ENCODE peak calls at places on chromosome 18, in five cellular contexts. D, H, X, I and T are unnamed samples.

GRCh38 chr18:70384181-70384790 is 95.4 kb downstream of the SOCS6 start:
- DNase-seq in D (peak; percentile 72), H (peak; percentile 92), X (no peak), I (no peak), T (no peak)

GRCh38 chr18:31399336-31400032 is 22.9 kb downstream of the DSG4 start:
- DNase-seq in D (peak; percentile 55), H (peak; percentile 83), X (no peak), I (no peak), T (no peak)

GRCh38 chr18:41165625-41166024 is 789.4 kb upstream of the PIK3C3 start:
- DNase-seq in D (no peak), H (no peak), X (no peak), I (no peak), T (no peak)

GRCh38 chr18:3510024-3510423 is 60.1 kb downstream of the TGIF1 start:
- DNase-seq in D (no peak), H (no peak), X (no peak), I (no peak), T (no peak)

GRCh38 chr18:46069524-46069923 is 2.5 kb downstream of the PSTPIP2 start:
- DNase-seq in D (no peak), H (no peak), X (no peak), I (no peak), T (no peak)

GRCh38 chr18:79404567-79404910 is 8.8 kb downstream of the NFATC1 start:
- DNase-seq in D (no peak), H (no peak), X (no peak), I (no peak), T (no peak)

GRCh38 chr18:13235326-13235937 is 16.9 kb downstream of the LDLRAD4 start:
- DNase-seq in D (no peak), H (no peak), X (no peak), I (no peak), T (no peak)

GRCh38 chr18:56650056-56650455 is 1.1 kb upstream of the WDR7 start:
- DNase-seq in D (no peak), H (no peak), X (no peak), I (no peak), T (no peak)

GRCh38 chr18:48342125-48342524 is 67.1 kb downstream of the ZBTB7C start:
- DNase-seq in D (no peak), H (no peak), X (no peak), I (no peak), T (no peak)

GRCh38 chr18:59051470-59052165 is 88.1 kb upstream of the SEC11C start:
- DNase-seq in D (no peak), H (no peak), X (no peak), I (no peak), T (no peak)

GRCh38 chr18:39318462-39318861 is 1752.9 kb upstream of the CELF4 start:
- DNase-seq in D (no peak), H (no peak), X (no peak), I (no peak), T (no peak)

GRCh38 chr18:42429208-42429607 is 474.2 kb downstream of the PIK3C3 start:
- DNase-seq in D (no peak), H (no peak), X (no peak), I (no peak), T (no peak)

GRCh38 chr18:48493856-48494255 is 45.0 kb upstream of the CTIF start:
- DNase-seq in D (no peak), H (no peak), X (no peak), I (no peak), T (no peak)

GRCh38 chr18:59079264-59079972 is 60.3 kb upstream of the SEC11C start:
- DNase-seq in D (no peak), H (no peak), X (no peak), I (no peak), T (no peak)

GRCh38 chr18:13890962-13891361 is 24.4 kb downstream of the MC2R start:
- DNase-seq in D (no peak), H (no peak), X (no peak), I (no peak), T (no peak)

GRCh38 chr18:8153887-8154583 is 455.2 kb upstream of the RAB12 start:
- DNase-seq in D (no peak), H (no peak), X (no peak), I (no peak), T (no peak)

GRCh38 chr18:63844254-63844653 is 43.3 kb upstream of the SERPINB2 start:
- DNase-seq in D (no peak), H (peak; percentile 31), X (no peak), I (no peak), T (no peak)

GRCh38 chr18:75257596-75257995 is 47.0 kb downstream of the TSHZ1 start:
- DNase-seq in D (no peak), H (no peak), X (no peak), I (no peak), T (no peak)

GRCh38 chr18:48540329-48541025 is 1.6 kb downstream of the CTIF start:
- DNase-seq in D (peak; percentile 57), H (no peak), X (peak; percentile 70), I (no peak), T (peak; percentile 71)

DNA sequence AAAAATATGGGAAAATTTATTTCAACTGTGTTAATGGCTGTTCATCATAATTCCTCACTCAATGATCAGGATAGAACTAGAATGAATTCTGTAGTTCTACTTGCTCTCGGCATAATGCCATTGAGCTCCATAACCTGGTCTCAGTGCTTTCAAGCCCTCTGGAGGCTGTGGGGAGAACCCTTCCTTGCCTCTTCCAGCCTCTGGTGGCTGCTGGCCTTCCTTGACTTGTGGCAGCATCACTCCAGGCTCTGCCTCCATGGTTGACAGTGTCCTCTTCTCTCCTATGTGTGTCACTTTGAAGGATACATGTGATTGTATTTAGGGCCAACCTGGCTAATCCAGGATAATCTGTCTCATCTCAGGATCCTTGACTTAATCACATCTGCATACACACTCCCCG is 26.9 kb upstream of the CABYR start:
- DNase-seq in D (no peak), H (peak; percentile 7), X (no peak), I (no peak), T (no peak)
- TF ChIP-seq SRF in D (no peak), H (no peak), X (no peak), I (no peak), T (no peak)

DNA sequence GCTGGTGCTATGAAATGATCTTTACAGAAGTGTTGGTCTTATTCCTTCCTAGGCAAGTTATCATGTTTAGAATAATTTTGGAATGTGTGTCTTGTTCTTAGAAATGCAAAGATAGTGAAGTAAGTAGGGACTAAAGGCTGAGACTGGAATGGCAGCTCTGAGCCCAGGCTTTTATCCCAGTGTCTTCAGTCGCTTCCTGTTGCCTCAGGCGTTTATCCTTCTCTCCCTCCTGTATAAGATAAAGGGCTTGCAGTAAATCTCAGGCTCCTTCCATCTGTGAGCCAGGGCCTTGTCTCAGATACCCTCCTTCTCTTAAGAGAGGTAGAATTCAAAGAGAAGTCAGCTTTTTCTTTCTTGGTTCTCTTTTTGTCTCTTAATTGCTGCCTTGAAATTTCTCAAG is 218.1 kb downstream of the TPGS2 start:
- DNase-seq in D (no peak), H (no peak), X (no peak), I (no peak), T (no peak)
- TF ChIP-seq SIN3A in D (no peak), H (no peak), X (no peak), I (no peak), T (no peak)

GRCh38 chr18:55355220-55355619 is 232.8 kb downstream of the TCF4 start:
- DNase-seq in D (no peak), H (no peak), X (no peak), I (no peak), T (no peak)

GRCh38 chr18:55356815-55357214 is 231.2 kb downstream of the TCF4 start:
- DNase-seq in D (no peak), H (no peak), X (no peak), I (no peak), T (no peak)

GRCh38 chr18:55353391-55353790 is 234.6 kb downstream of the TCF4 start:
- DNase-seq in D (no peak), H (no peak), X (no peak), I (no peak), T (no peak)

GRCh38 chr18:55353806-55354205 is 234.2 kb downstream of the TCF4 start:
- DNase-seq in D (no peak), H (no peak), X (no peak), I (no peak), T (no peak)

DNA sequence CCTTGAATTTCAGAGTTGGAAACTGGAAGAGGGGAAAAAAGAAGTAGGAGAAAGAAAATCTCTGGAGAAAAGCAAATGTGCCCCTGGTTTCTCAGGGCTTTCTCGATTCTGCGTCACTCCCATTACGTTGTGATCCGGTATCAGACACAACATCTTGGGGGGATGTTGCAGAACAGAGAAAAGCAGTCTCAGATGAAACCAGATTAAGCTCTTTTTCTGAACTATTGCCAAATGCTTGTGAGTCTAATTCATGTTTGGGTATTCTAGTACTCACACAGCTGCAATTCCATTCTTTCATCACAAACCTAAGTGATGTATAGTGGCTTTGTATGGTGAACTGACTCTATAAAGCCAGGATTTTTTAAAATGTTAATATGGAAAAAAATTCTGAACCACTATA is 233.2 kb downstream of the TCF4 start:
- DNase-seq in D (no peak), H (no peak), X (no peak), I (no peak), T (no peak)
- TF ChIP-seq POLR2AphosphoS5 in D (no peak), H (no peak), X (no peak), I (no peak), T (no peak)

GRCh38 chr18:61336766-61337165 is 3.5 kb downstream of the CDH20 start:
- DNase-seq in D (no peak), H (no peak), X (no peak), I (no peak), T (no peak)
- TF ChIP-seq SRF in D (no peak), H (no peak), X (no peak), I (no peak), T (no peak)